ENCODE peak calls at places on chromosomes 7 and 10, in seven cellular contexts. One of them, this sample, is unnamed.

GRCh38 chr7:111292026-111292430 is 201.1 kb downstream of the LRRN3 start:
- DNase-seq in DND-41: no peak
- DNase-seq in nephron progenitor cell: no peak
- DNase-seq in GM12865: no peak
- DNase-seq in mucosa of descending colon: no peak
- DNase-seq in lower leg skin: no peak
- DNase-seq in astrocyte: no peak
- DNase-seq in this sample: no peak

GRCh38 chr10:74748632-74749031 is 77.8 kb upstream of the KAT6B start:
- DNase-seq in DND-41: no peak
- DNase-seq in nephron progenitor cell: no peak
- DNase-seq in GM12865: no peak
- DNase-seq in mucosa of descending colon: no peak
- DNase-seq in lower leg skin: no peak
- DNase-seq in astrocyte: no peak
- DNase-seq in this sample: no peak

GRCh38 chr7:157815061-157816022 is 478.5 kb downstream of the DNAJB6 start:
- DNase-seq in DND-41: no peak
- DNase-seq in nephron progenitor cell: no peak
- DNase-seq in GM12865: no peak
- DNase-seq in mucosa of descending colon: no peak
- DNase-seq in lower leg skin: no peak
- DNase-seq in astrocyte: no peak
- DNase-seq in this sample: no peak

GRCh38 chr10:1022413-1022812 is 3.2 kb downstream of the IDI2 start:
- DNase-seq in DND-41: no peak
- DNase-seq in nephron progenitor cell: no peak
- DNase-seq in GM12865: no peak
- DNase-seq in mucosa of descending colon: no peak
- DNase-seq in lower leg skin: no peak
- DNase-seq in astrocyte: no peak
- DNase-seq in this sample: no peak

GRCh38 chr7:220151-220841 is 27.9 kb downstream of the FAM20C start:
- DNase-seq in DND-41: no peak
- DNase-seq in nephron progenitor cell: peak
- DNase-seq in GM12865: no peak
- DNase-seq in mucosa of descending colon: no peak
- DNase-seq in lower leg skin: no peak
- DNase-seq in astrocyte: no peak
- DNase-seq in this sample: no peak

GRCh38 chr7:139321071-139321745 is 19.9 kb upstream of the FMC1 start:
- DNase-seq in DND-41: no peak
- DNase-seq in nephron progenitor cell: peak
- DNase-seq in GM12865: peak
- DNase-seq in mucosa of descending colon: no peak
- DNase-seq in lower leg skin: no peak
- DNase-seq in astrocyte: no peak
- DNase-seq in this sample: no peak

GRCh38 chr7:43905209-43905946 is 1.0 kb downstream of the URGCP start:
- DNase-seq in DND-41: no peak
- DNase-seq in nephron progenitor cell: no peak
- DNase-seq in GM12865: no peak
- DNase-seq in mucosa of descending colon: peak
- DNase-seq in lower leg skin: no peak
- DNase-seq in astrocyte: no peak
- DNase-seq in this sample: no peak

GRCh38 chr7:71828361-71828760 is 583.8 kb downstream of the CALN1 start:
- DNase-seq in DND-41: no peak
- DNase-seq in nephron progenitor cell: no peak
- DNase-seq in GM12865: no peak
- DNase-seq in mucosa of descending colon: no peak
- DNase-seq in lower leg skin: no peak
- DNase-seq in astrocyte: no peak
- DNase-seq in this sample: no peak

GRCh38 chr10:132326925-132327324 is 5.1 kb upstream of the LRRC27 start:
- DNase-seq in DND-41: no peak
- DNase-seq in nephron progenitor cell: no peak
- DNase-seq in GM12865: peak
- DNase-seq in mucosa of descending colon: no peak
- DNase-seq in lower leg skin: no peak
- DNase-seq in astrocyte: no peak
- DNase-seq in this sample: peak

DNA sequence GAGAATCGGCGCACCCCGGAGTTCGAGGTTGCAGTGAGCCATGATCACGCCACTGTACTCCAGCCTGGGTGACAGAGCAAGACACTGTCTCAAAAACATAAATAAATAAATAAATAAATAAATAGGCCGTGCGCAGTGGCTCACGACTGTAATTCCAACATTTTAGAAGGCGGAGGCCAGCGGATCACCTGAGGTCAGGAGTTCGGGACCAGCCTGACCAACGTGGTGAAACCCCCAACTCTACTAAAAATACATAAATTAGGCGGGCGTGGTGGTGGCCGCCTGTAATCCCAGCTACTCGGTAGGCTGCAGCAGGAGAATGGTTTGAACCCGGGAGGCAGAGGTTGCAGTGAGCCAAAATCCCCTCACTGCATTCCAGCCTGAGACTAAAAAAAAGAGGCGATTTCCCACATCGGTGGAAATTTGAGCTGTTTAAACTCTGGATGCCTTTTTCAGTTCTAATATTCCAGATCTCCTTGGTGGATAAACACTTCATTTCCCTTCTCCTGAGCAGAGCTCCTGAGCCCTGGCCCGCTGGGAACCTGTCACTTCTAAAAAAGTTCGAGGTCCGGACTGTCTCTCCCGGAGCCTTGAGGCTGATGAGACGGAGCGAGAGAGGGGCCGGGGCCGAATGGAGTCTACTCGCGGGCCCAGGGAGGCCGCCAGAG is 2.0 kb upstream of the NFKB2 start:
- DNase-seq in DND-41: no peak
- DNase-seq in nephron progenitor cell: no peak
- DNase-seq in GM12865: no peak
- DNase-seq in mucosa of descending colon: peak
- DNase-seq in lower leg skin: no peak
- DNase-seq in astrocyte: no peak
- DNase-seq in this sample: peak
- TF ChIP-seq CTCF in DND-41: peak
- TF ChIP-seq CTCF in nephron progenitor cell: peak
- TF ChIP-seq CTCF in GM12865: no peak
- TF ChIP-seq CTCF in mucosa of descending colon: peak
- TF ChIP-seq CTCF in lower leg skin: no peak
- TF ChIP-seq CTCF in astrocyte: no peak
- TF ChIP-seq CTCF in this sample: peak

DNA sequence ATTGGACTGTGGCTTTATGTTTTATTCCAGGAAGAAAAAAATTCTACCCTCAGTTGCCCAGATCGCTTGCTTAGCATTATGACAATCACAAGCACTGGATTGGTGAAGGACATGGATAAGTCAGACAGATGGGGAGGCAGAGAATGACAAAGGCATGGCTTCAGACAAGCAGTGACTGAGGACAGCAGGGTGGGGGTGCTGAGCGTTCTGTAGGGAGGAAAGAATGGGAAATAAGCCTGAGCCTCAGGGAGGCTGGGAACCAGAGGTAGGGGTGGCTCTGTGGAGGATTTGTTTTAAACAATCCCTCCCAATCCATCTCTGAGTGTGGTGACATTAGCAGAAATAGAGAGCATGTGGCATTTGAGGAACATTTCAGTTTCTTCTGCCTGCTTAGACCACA is 896.9 kb downstream of the CCSER2 start:
- DNase-seq in DND-41: no peak
- DNase-seq in nephron progenitor cell: no peak
- DNase-seq in GM12865: no peak
- DNase-seq in mucosa of descending colon: no peak
- DNase-seq in lower leg skin: no peak
- DNase-seq in astrocyte: no peak
- DNase-seq in this sample: no peak
- TF ChIP-seq CTCF in DND-41: no peak
- TF ChIP-seq CTCF in nephron progenitor cell: no peak
- TF ChIP-seq CTCF in GM12865: no peak
- TF ChIP-seq CTCF in mucosa of descending colon: no peak
- TF ChIP-seq CTCF in lower leg skin: no peak
- TF ChIP-seq CTCF in astrocyte: no peak
- TF ChIP-seq CTCF in this sample: no peak

GRCh38 chr7:129859188-129859587 is 93.6 kb downstream of the UBE2H start:
- DNase-seq in DND-41: no peak
- DNase-seq in nephron progenitor cell: no peak
- DNase-seq in GM12865: peak
- DNase-seq in mucosa of descending colon: no peak
- DNase-seq in lower leg skin: no peak
- DNase-seq in astrocyte: peak
- DNase-seq in this sample: no peak
- TF ChIP-seq CTCF in DND-41: no peak
- TF ChIP-seq CTCF in nephron progenitor cell: no peak
- TF ChIP-seq CTCF in GM12865: no peak
- TF ChIP-seq CTCF in mucosa of descending colon: no peak
- TF ChIP-seq CTCF in lower leg skin: no peak
- TF ChIP-seq CTCF in astrocyte: no peak
- TF ChIP-seq CTCF in this sample: no peak

GRCh38 chr7:74625446-74625845 is 32.1 kb upstream of the GTF2I start:
- DNase-seq in DND-41: no peak
- DNase-seq in nephron progenitor cell: no peak
- DNase-seq in GM12865: no peak
- DNase-seq in mucosa of descending colon: no peak
- DNase-seq in lower leg skin: no peak
- DNase-seq in astrocyte: peak
- DNase-seq in this sample: no peak
- TF ChIP-seq CTCF in DND-41: peak
- TF ChIP-seq CTCF in nephron progenitor cell: no peak
- TF ChIP-seq CTCF in GM12865: no peak
- TF ChIP-seq CTCF in mucosa of descending colon: no peak
- TF ChIP-seq CTCF in lower leg skin: no peak
- TF ChIP-seq CTCF in astrocyte: peak
- TF ChIP-seq CTCF in this sample: no peak

GRCh38 chr7:100825760-100826545 is 1.4 kb downstream of the EPHB4 start:
- DNase-seq in DND-41: no peak
- DNase-seq in nephron progenitor cell: no peak
- DNase-seq in GM12865: no peak
- DNase-seq in mucosa of descending colon: peak
- DNase-seq in lower leg skin: no peak
- DNase-seq in astrocyte: peak
- DNase-seq in this sample: no peak
- TF ChIP-seq CTCF in DND-41: no peak
- TF ChIP-seq CTCF in nephron progenitor cell: peak
- TF ChIP-seq CTCF in GM12865: no peak
- TF ChIP-seq CTCF in mucosa of descending colon: no peak
- TF ChIP-seq CTCF in lower leg skin: no peak
- TF ChIP-seq CTCF in astrocyte: peak
- TF ChIP-seq CTCF in this sample: no peak

GRCh38 chr7:153859239-153859638 is 193.0 kb upstream of the DPP6 start:
- DNase-seq in DND-41: no peak
- DNase-seq in nephron progenitor cell: no peak
- DNase-seq in GM12865: no peak
- DNase-seq in mucosa of descending colon: no peak
- DNase-seq in lower leg skin: no peak
- DNase-seq in astrocyte: no peak
- DNase-seq in this sample: no peak
- TF ChIP-seq CTCF in DND-41: no peak
- TF ChIP-seq CTCF in nephron progenitor cell: no peak
- TF ChIP-seq CTCF in GM12865: no peak
- TF ChIP-seq CTCF in mucosa of descending colon: no peak
- TF ChIP-seq CTCF in lower leg skin: no peak
- TF ChIP-seq CTCF in astrocyte: no peak
- TF ChIP-seq CTCF in this sample: no peak

GRCh38 chr7:83947260-83947659 is 247.3 kb downstream of the SEMA3A start:
- DNase-seq in DND-41: peak
- DNase-seq in nephron progenitor cell: peak
- DNase-seq in GM12865: peak
- DNase-seq in mucosa of descending colon: no peak
- DNase-seq in lower leg skin: no peak
- DNase-seq in astrocyte: no peak
- DNase-seq in this sample: peak
- TF ChIP-seq CTCF in DND-41: peak
- TF ChIP-seq CTCF in nephron progenitor cell: peak
- TF ChIP-seq CTCF in GM12865: peak
- TF ChIP-seq CTCF in mucosa of descending colon: no peak
- TF ChIP-seq CTCF in lower leg skin: no peak
- TF ChIP-seq CTCF in astrocyte: peak
- TF ChIP-seq CTCF in this sample: peak